ENCODE peak calls at places on chromosome 16, in eight cellular contexts. G, D, O, H, Y, F, Q and N are unnamed samples.

GRCh38 chr16:5768445-5768844 is 670.9 kb upstream of the EEF2KMT start:
- DNase-seq in O (no peak), Q (no peak), D (no peak), G (no peak), Y (no peak), F (no peak), H (no peak), N (no peak)

GRCh38 chr16:50360033-50360778 is 8.6 kb downstream of the BRD7 start:
- DNase-seq in Y (no peak), H (no peak), F (no peak), O (peak; percentile 68), Q (no peak), G (no peak), D (no peak), N (no peak)

GRCh38 chr16:82456683-82457082 is 170.1 kb upstream of the CDH13 start:
- DNase-seq in D (no peak), F (no peak), G (peak; percentile 84), Y (no peak), Q (peak; percentile 18), H (peak; percentile 41), O (peak; percentile 15), N (no peak)

GRCh38 chr16:75263291-75263962 is 12.0 kb upstream of the BCAR1 start:
- DNase-seq in H (no peak), Y (no peak), D (no peak), Q (no peak), O (no peak), F (no peak), G (no peak), N (no peak)

GRCh38 chr16:29899516-29900101 is at the start of gene SEZ6L2:
- DNase-seq in F (no peak), D (no peak), O (peak; percentile 88), Q (no peak), Y (no peak), H (peak; percentile 78), G (peak; percentile 92), N (no peak)

GRCh38 chr16:85607796-85608514 is 5.2 kb upstream of the GSE1 start:
- DNase-seq in D (no peak), Q (no peak), Y (no peak), H (no peak), G (no peak), O (no peak), F (no peak), N (no peak)

GRCh38 chr16:84841787-84842300 is 22.1 kb downstream of the CRISPLD2 start:
- DNase-seq in Q (no peak), D (no peak), G (peak; percentile 41), O (peak; percentile 51), H (no peak), Y (no peak), F (no peak), N (no peak)

GRCh38 chr16:57889960-57890751 is 80.8 kb downstream of the CNGB1 start:
- DNase-seq in Y (no peak), O (no peak), D (no peak), Q (no peak), F (no peak), G (no peak), H (no peak), N (no peak)

GRCh38 chr16:1539720-1540555 is 6.5 kb downstream of the TMEM204 start:
- DNase-seq in G (no peak), D (no peak), O (no peak), Y (no peak), H (no peak), Q (no peak), F (no peak), N (no peak)

GRCh38 chr16:21101631-21102420 is 48.8 kb downstream of the DNAH3 start:
- DNase-seq in G (peak; percentile 54), Y (no peak), O (no peak), F (no peak), D (peak; percentile 3), H (peak; percentile 10), Q (no peak), N (no peak)
- TF ChIP-seq CTCF in G (peak; percentile 43), Y (no peak), O (peak; percentile 54), F (peak; percentile 17), D (peak; percentile 14), H (peak; percentile 50), Q (no peak), N (peak; percentile 55)

GRCh38 chr16:15810411-15810810 is 46.4 kb downstream of the MYH11 start:
- DNase-seq in O (no peak), G (no peak), D (no peak), F (no peak), H (no peak), Y (no peak), Q (no peak), N (no peak)

GRCh38 chr16:15811416-15811777 is 45.4 kb downstream of the MYH11 start:
- DNase-seq in Q (no peak), F (no peak), G (no peak), Y (no peak), D (no peak), O (no peak), H (no peak), N (no peak)

GRCh38 chr16:15808071-15808470 is 48.8 kb downstream of the MYH11 start:
- DNase-seq in O (no peak), H (peak; percentile 3), F (no peak), G (no peak), Y (no peak), Q (no peak), D (no peak), N (no peak)

GRCh38 chr16:15810949-15811348 is 45.9 kb downstream of the MYH11 start:
- DNase-seq in F (no peak), Y (no peak), G (no peak), Q (no peak), O (no peak), H (no peak), D (no peak), N (no peak)

DNA sequence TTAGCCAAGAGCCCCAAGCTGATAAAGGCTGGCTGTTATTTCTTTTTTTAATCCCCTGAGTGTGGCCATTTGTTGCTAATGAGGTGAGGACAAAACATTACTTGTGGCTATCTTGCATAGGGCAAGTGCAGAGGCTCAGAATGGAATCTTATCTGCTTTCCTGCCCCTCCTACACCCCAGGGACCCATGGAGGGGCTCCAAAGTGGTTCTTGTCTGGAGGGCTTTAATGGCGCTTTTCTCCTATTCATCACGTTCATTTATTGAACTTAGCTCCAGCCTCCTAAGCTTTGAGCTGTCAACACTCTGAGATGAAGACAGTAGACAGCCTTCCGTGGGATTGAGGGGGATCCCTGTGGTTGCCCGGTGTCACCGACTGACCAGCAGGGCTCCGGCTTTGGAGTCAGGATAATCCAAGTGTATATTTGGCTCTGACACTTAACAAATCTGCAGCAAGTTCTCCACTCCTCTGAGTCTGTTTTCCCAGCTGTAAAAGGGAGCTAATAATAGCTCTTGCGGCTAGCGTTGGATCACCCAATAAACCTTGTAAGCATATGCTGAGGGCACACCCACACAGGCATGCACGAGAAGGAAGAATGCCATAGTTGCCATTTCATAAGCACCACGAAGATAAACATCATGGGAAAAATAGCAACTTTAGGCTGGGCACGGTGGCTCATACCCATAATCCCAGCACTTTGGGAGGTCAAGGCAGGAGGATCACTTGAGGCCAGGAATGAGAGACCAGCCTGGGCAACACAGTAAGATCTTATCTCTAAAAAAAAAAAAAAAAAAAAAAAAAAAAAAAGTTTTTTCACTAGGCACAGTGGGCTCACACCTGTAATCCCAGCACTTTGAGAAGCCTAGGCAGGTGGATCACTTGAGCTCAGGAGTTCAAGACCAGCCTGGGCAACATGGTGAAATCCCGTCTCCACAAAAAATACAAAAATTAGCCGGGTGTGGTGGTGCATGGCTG is 44.8 kb downstream of the MYH11 start:
- DNase-seq in D (no peak), Y (peak; percentile 41), Q (no peak), O (peak; percentile 74), F (no peak), G (peak; percentile 58), H (peak; percentile 76), N (no peak)
- TF ChIP-seq CTCF in D (no peak), Y (peak; percentile 37), Q (no peak), O (no peak), F (no peak), G (no peak), H (no peak), N (no peak)

GRCh38 chr16:28090646-28091377 is 27.3 kb upstream of the GSG1L start:
- DNase-seq in G (peak; percentile 66), F (no peak), O (no peak), D (no peak), H (peak; percentile 43), Y (no peak), Q (no peak), N (no peak)
- TF ChIP-seq CTCF in G (peak; percentile 62), F (no peak), O (no peak), D (no peak), H (peak; percentile 37), Y (no peak), Q (no peak), N (peak; percentile 27)

GRCh38 chr16:56748826-56749225 is 18.9 kb downstream of the NUP93 start:
- DNase-seq in H (no peak), D (no peak), F (no peak), Q (no peak), Y (no peak), O (no peak), G (no peak), N (no peak)
- TF ChIP-seq CTCF in H (no peak), D (no peak), F (no peak), Q (no peak), Y (no peak), O (no peak), G (no peak), N (no peak)

GRCh38 chr16:62256406-62256805 is 220.2 kb upstream of the CDH8 start:
- DNase-seq in Y (no peak), O (no peak), D (no peak), Q (no peak), H (no peak), G (peak; percentile 40), F (no peak), N (no peak)
- TF ChIP-seq CTCF in Y (no peak), O (peak; percentile 32), D (no peak), Q (no peak), H (peak; percentile 16), G (peak; percentile 71), F (no peak), N (peak; percentile 73)